ENCODE peak calls at places on chromosomes 1 and 21, in six cellular contexts. One of them, this sample, is unnamed.

GRCh38 chr1:47023268-47024137 is at the start of gene CYP4X1:
- DNase-seq in esophagus squamous epithelium: no peak
- DNase-seq in neural progenitor cell: peak
- DNase-seq in IMR-90: no peak
- DNase-seq in lower lobe of right lung: peak
- DNase-seq in heart left ventricle: peak
- DNase-seq in this sample: no peak

GRCh38 chr1:39250460-39251240 is 46.2 kb downstream of the MACF1 start:
- DNase-seq in esophagus squamous epithelium: no peak
- DNase-seq in neural progenitor cell: no peak
- DNase-seq in IMR-90: peak
- DNase-seq in lower lobe of right lung: no peak
- DNase-seq in heart left ventricle: no peak
- DNase-seq in this sample: no peak

GRCh38 chr1:93708734-93709481 is 27.3 kb upstream of the BCAR3 start:
- DNase-seq in esophagus squamous epithelium: no peak
- DNase-seq in neural progenitor cell: no peak
- DNase-seq in IMR-90: peak
- DNase-seq in lower lobe of right lung: no peak
- DNase-seq in heart left ventricle: peak
- DNase-seq in this sample: no peak

GRCh38 chr1:64242895-64243756 is 39.7 kb downstream of the UBE2U start:
- DNase-seq in esophagus squamous epithelium: no peak
- DNase-seq in neural progenitor cell: peak
- DNase-seq in IMR-90: peak
- DNase-seq in lower lobe of right lung: no peak
- DNase-seq in heart left ventricle: no peak
- DNase-seq in this sample: no peak

GRCh38 chr1:182829285-182829932 is 9.7 kb upstream of the DHX9 start:
- DNase-seq in esophagus squamous epithelium: no peak
- DNase-seq in neural progenitor cell: no peak
- DNase-seq in IMR-90: no peak
- DNase-seq in lower lobe of right lung: no peak
- DNase-seq in heart left ventricle: no peak
- DNase-seq in this sample: no peak

GRCh38 chr1:162175393-162175792 is 105.9 kb downstream of the NOS1AP start:
- DNase-seq in esophagus squamous epithelium: no peak
- DNase-seq in neural progenitor cell: peak
- DNase-seq in IMR-90: no peak
- DNase-seq in lower lobe of right lung: no peak
- DNase-seq in heart left ventricle: no peak
- DNase-seq in this sample: no peak

GRCh38 chr1:182809414-182809957 is 19.9 kb downstream of the NPL start:
- DNase-seq in esophagus squamous epithelium: no peak
- DNase-seq in neural progenitor cell: no peak
- DNase-seq in IMR-90: no peak
- DNase-seq in lower lobe of right lung: no peak
- DNase-seq in heart left ventricle: no peak
- DNase-seq in this sample: no peak

GRCh38 chr1:30765610-30766434 is 8.2 kb upstream of the LAPTM5 start:
- DNase-seq in esophagus squamous epithelium: no peak
- DNase-seq in neural progenitor cell: no peak
- DNase-seq in IMR-90: no peak
- DNase-seq in lower lobe of right lung: no peak
- DNase-seq in heart left ventricle: no peak
- DNase-seq in this sample: no peak

GRCh38 chr21:36045993-36046392 is 14.3 kb downstream of the SETD4 start:
- DNase-seq in esophagus squamous epithelium: no peak
- DNase-seq in neural progenitor cell: no peak
- DNase-seq in IMR-90: peak
- DNase-seq in lower lobe of right lung: no peak
- DNase-seq in heart left ventricle: no peak
- DNase-seq in this sample: no peak

GRCh38 chr21:36048357-36048756 is 12.0 kb downstream of the SETD4 start:
- DNase-seq in esophagus squamous epithelium: no peak
- DNase-seq in neural progenitor cell: no peak
- DNase-seq in IMR-90: no peak
- DNase-seq in lower lobe of right lung: no peak
- DNase-seq in heart left ventricle: no peak
- DNase-seq in this sample: no peak

GRCh38 chr21:36044056-36044455 is 16.3 kb downstream of the SETD4 start:
- DNase-seq in esophagus squamous epithelium: no peak
- DNase-seq in neural progenitor cell: no peak
- DNase-seq in IMR-90: no peak
- DNase-seq in lower lobe of right lung: no peak
- DNase-seq in heart left ventricle: no peak
- DNase-seq in this sample: no peak

GRCh38 chr21:36041910-36042309 is 18.4 kb downstream of the SETD4 start:
- DNase-seq in esophagus squamous epithelium: no peak
- DNase-seq in neural progenitor cell: no peak
- DNase-seq in IMR-90: no peak
- DNase-seq in lower lobe of right lung: no peak
- DNase-seq in heart left ventricle: no peak
- DNase-seq in this sample: no peak

DNA sequence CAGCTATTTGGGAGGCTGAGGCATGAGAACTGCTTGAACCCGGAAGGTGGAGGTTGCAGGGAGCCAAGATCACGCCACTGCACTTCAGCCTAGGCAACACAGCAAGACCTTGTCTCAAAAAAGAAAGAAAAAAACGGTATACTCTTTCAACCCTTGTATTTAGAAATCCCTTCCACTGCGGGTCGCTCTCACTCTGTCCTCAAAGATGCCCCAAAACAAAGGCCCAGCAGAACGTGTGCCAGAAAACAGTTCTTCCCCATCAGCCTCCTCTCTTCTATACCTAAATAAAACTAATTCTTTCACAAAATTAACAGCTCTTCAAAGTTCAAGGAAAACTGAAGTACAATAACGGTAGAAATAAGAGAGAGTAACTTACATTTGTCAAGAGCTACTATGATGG is 13.2 kb downstream of the SETD4 start:
- DNase-seq in esophagus squamous epithelium: no peak
- DNase-seq in neural progenitor cell: no peak
- DNase-seq in IMR-90: no peak
- DNase-seq in lower lobe of right lung: no peak
- DNase-seq in heart left ventricle: no peak
- DNase-seq in this sample: no peak
- H3K27ac ChIP-seq in esophagus squamous epithelium: no peak
- H3K27ac ChIP-seq in neural progenitor cell: no peak
- H3K27ac ChIP-seq in IMR-90: no peak
- H3K27ac ChIP-seq in lower lobe of right lung: no peak
- H3K27ac ChIP-seq in heart left ventricle: no peak
- H3K27ac ChIP-seq in this sample: no peak

GRCh38 chr1:96865731-96866684 is 144.4 kb downstream of the PTBP2 start:
- DNase-seq in esophagus squamous epithelium: no peak
- DNase-seq in neural progenitor cell: no peak
- DNase-seq in IMR-90: peak
- DNase-seq in lower lobe of right lung: no peak
- DNase-seq in heart left ventricle: no peak
- DNase-seq in this sample: peak
- H3K27ac ChIP-seq in esophagus squamous epithelium: peak
- H3K27ac ChIP-seq in neural progenitor cell: no peak
- H3K27ac ChIP-seq in IMR-90: peak
- H3K27ac ChIP-seq in lower lobe of right lung: peak
- H3K27ac ChIP-seq in heart left ventricle: peak
- H3K27ac ChIP-seq in this sample: peak

GRCh38 chr1:167207940-167208623 is 12.6 kb upstream of the POU2F1 start:
- DNase-seq in esophagus squamous epithelium: no peak
- DNase-seq in neural progenitor cell: no peak
- DNase-seq in IMR-90: no peak
- DNase-seq in lower lobe of right lung: no peak
- DNase-seq in heart left ventricle: no peak
- DNase-seq in this sample: no peak

GRCh38 chr1:167210966-167211674 is 9.6 kb upstream of the POU2F1 start:
- DNase-seq in esophagus squamous epithelium: no peak
- DNase-seq in neural progenitor cell: no peak
- DNase-seq in IMR-90: no peak
- DNase-seq in lower lobe of right lung: no peak
- DNase-seq in heart left ventricle: no peak
- DNase-seq in this sample: no peak

GRCh38 chr1:167206166-167206835 is 14.4 kb upstream of the POU2F1 start:
- DNase-seq in esophagus squamous epithelium: no peak
- DNase-seq in neural progenitor cell: no peak
- DNase-seq in IMR-90: no peak
- DNase-seq in lower lobe of right lung: no peak
- DNase-seq in heart left ventricle: no peak
- DNase-seq in this sample: no peak

GRCh38 chr1:167208624-167208976 is 12.1 kb upstream of the POU2F1 start:
- DNase-seq in esophagus squamous epithelium: no peak
- DNase-seq in neural progenitor cell: no peak
- DNase-seq in IMR-90: no peak
- DNase-seq in lower lobe of right lung: no peak
- DNase-seq in heart left ventricle: no peak
- DNase-seq in this sample: no peak

GRCh38 chr1:167209044-167209443 is 11.6 kb upstream of the POU2F1 start:
- DNase-seq in esophagus squamous epithelium: no peak
- DNase-seq in neural progenitor cell: no peak
- DNase-seq in IMR-90: no peak
- DNase-seq in lower lobe of right lung: no peak
- DNase-seq in heart left ventricle: no peak
- DNase-seq in this sample: no peak
- H3K27ac ChIP-seq in esophagus squamous epithelium: no peak
- H3K27ac ChIP-seq in neural progenitor cell: no peak
- H3K27ac ChIP-seq in IMR-90: no peak
- H3K27ac ChIP-seq in lower lobe of right lung: no peak
- H3K27ac ChIP-seq in heart left ventricle: no peak
- H3K27ac ChIP-seq in this sample: no peak

GRCh38 chr21:43757601-43758000 is 18.5 kb downstream of the CSTB start:
- DNase-seq in esophagus squamous epithelium: no peak
- DNase-seq in neural progenitor cell: no peak
- DNase-seq in IMR-90: no peak
- DNase-seq in lower lobe of right lung: peak
- DNase-seq in heart left ventricle: no peak
- DNase-seq in this sample: no peak
- H3K27ac ChIP-seq in esophagus squamous epithelium: peak
- H3K27ac ChIP-seq in neural progenitor cell: peak
- H3K27ac ChIP-seq in IMR-90: peak
- H3K27ac ChIP-seq in lower lobe of right lung: peak
- H3K27ac ChIP-seq in heart left ventricle: no peak
- H3K27ac ChIP-seq in this sample: peak

GRCh38 chr1:98399219-98399618 is 262.3 kb upstream of the SNX7 start:
- DNase-seq in esophagus squamous epithelium: no peak
- DNase-seq in neural progenitor cell: no peak
- DNase-seq in IMR-90: no peak
- DNase-seq in lower lobe of right lung: no peak
- DNase-seq in heart left ventricle: no peak
- DNase-seq in this sample: no peak

GRCh38 chr1:98403981-98404380 is 257.5 kb upstream of the SNX7 start:
- DNase-seq in esophagus squamous epithelium: no peak
- DNase-seq in neural progenitor cell: no peak
- DNase-seq in IMR-90: no peak
- DNase-seq in lower lobe of right lung: no peak
- DNase-seq in heart left ventricle: no peak
- DNase-seq in this sample: no peak

GRCh38 chr1:98405581-98406059 is 255.9 kb upstream of the SNX7 start:
- DNase-seq in esophagus squamous epithelium: no peak
- DNase-seq in neural progenitor cell: no peak
- DNase-seq in IMR-90: no peak
- DNase-seq in lower lobe of right lung: no peak
- DNase-seq in heart left ventricle: no peak
- DNase-seq in this sample: no peak

GRCh38 chr1:98400446-98400845 is 261.1 kb upstream of the SNX7 start:
- DNase-seq in esophagus squamous epithelium: no peak
- DNase-seq in neural progenitor cell: no peak
- DNase-seq in IMR-90: no peak
- DNase-seq in lower lobe of right lung: no peak
- DNase-seq in heart left ventricle: no peak
- DNase-seq in this sample: no peak

DNA sequence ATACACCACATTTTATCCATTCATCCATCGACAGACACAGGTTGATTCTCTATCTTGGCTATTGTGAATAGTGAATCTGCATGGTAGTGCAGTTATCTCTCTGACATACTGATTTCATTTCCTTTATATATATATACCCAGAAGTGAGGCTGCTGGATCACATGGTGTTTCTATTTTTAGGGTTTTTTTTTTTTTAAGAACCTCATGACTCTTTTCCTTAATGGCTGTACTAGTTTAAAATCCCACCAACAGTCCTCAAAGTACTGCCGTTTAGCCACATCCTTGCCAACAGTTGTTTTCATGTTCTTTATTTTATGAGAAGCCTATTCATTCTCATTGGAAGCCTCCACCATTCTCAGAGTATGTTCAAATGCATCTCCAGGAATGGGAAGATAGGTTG is 258.7 kb upstream of the SNX7 start:
- DNase-seq in esophagus squamous epithelium: no peak
- DNase-seq in neural progenitor cell: no peak
- DNase-seq in IMR-90: no peak
- DNase-seq in lower lobe of right lung: no peak
- DNase-seq in heart left ventricle: no peak
- DNase-seq in this sample: no peak
- H3K27ac ChIP-seq in esophagus squamous epithelium: no peak
- H3K27ac ChIP-seq in neural progenitor cell: no peak
- H3K27ac ChIP-seq in IMR-90: no peak
- H3K27ac ChIP-seq in lower lobe of right lung: no peak
- H3K27ac ChIP-seq in heart left ventricle: no peak
- H3K27ac ChIP-seq in this sample: no peak